ENCODE peak calls at places on chromosomes 6 and 20, in ten cellular contexts. B is PC-9, N is SJSA1, T is mammary epithelial cell, X is PC-3, A is K562, D is HAP-1, Q is ascending aorta, E is upper lobe of right lung, P is pancreas. G is an unnamed sample.
A peak's percentile ranks its signal among the peaks of the same experiment; 100 is the strongest.

GRCh38 chr6:69818223-69818930 is 21.6 kb upstream of the LMBRD1 start:
- DNase-seq in A (no peak), Q (no peak), X (no peak), D (no peak), P (no peak), B (no peak), T (no peak), N (no peak), E (no peak), G (no peak)

GRCh38 chr20:43040427-43040826 is 149.3 kb downstream of the PTPRT start:
- DNase-seq in B (no peak), A (peak; percentile 28), P (no peak), D (no peak), X (peak; percentile 19), E (no peak), N (no peak), T (no peak), Q (no peak), G (no peak)

GRCh38 chr6:39566381-39566934 is 158.8 kb downstream of the KIF6 start:
- DNase-seq in P (no peak), T (no peak), N (no peak), E (no peak), D (no peak), B (no peak), Q (no peak), A (no peak), X (no peak), G (no peak)

GRCh38 chr6:2960935-2961334 is 10.4 kb downstream of the SERPINB6 start:
- DNase-seq in T (no peak), Q (no peak), P (peak; percentile 59), D (no peak), A (no peak), N (peak; percentile 22), B (no peak), E (no peak), X (peak; percentile 38), G (no peak)

GRCh38 chr6:14243617-14244016 is 126.0 kb downstream of the CD83 start:
- DNase-seq in X (no peak), N (no peak), D (no peak), E (no peak), P (no peak), Q (no peak), T (no peak), A (no peak), B (no peak), G (no peak)

GRCh38 chr20:38133680-38134426 is 31.2 kb downstream of the TGM2 start:
- DNase-seq in X (no peak), P (no peak), D (no peak), E (peak; percentile 16), Q (no peak), N (no peak), A (no peak), T (no peak), B (no peak), G (no peak)

GRCh38 chr6:12010635-12011275 is 1.4 kb upstream of the HIVEP1 start:
- DNase-seq in B (peak; percentile 71), X (no peak), T (no peak), E (peak; percentile 86), N (no peak), Q (peak; percentile 83), P (peak; percentile 70), A (peak; percentile 71), D (peak; percentile 62), G (no peak)

GRCh38 chr6:148203281-148203925 is 139.2 kb upstream of the SASH1 start:
- DNase-seq in P (no peak), N (no peak), Q (no peak), X (no peak), D (no peak), A (no peak), B (no peak), T (no peak), E (no peak), G (no peak)

DNA sequence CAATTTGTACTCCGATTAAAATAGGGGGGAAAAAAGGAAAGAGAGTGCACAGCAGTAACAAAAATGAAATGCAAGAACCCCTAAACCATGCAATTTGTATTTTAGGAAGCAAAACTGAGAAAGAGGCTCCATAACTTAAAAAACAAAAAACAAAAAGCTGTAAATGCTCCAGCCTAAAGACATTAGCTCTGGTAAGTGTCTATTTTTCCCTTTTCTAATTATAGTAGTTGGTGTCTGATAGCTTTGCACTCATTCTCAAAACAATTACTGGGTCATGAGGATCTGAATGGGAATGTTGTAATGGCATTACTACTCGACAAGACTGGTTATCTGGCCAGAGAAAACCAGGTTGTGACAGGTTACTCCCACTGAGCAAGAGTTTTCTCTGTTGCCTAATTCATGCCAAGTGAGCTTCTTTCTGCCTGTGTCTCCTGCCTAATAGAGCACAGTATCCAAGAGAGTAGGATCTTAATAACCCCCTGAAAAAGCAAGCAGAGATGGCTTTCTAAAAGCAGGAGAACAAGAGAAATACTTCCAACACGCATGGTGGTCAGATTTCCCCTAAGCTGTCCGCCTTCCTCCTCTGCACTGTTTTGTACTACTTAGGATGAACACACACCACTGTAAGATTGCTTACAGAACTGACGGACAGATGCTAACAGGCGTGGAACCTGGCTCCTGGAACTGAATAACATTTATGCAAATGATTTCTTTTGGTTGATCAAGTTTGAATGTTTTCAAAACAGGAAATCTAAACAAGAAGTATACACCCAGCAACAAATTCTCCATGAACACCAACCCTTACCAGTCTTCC is 86.4 kb downstream of the FKBP5 start:
- DNase-seq in X (peak; percentile 28), A (no peak), E (no peak), B (no peak), P (no peak), T (peak; percentile 84), Q (no peak), N (no peak), D (no peak), G (peak; percentile 47)
- H3K4me3 ChIP-seq in X (peak overlapping the region; percentile 50), A (no peak overlapping the region), E (peak overlapping the region; percentile 11), B (peak overlapping the region; percentile 27), P (no peak overlapping the region), T (no peak overlapping the region), Q (peak overlapping the region; percentile 4), N (no peak overlapping the region), D (no peak overlapping the region), G (no peak overlapping the region)

DNA sequence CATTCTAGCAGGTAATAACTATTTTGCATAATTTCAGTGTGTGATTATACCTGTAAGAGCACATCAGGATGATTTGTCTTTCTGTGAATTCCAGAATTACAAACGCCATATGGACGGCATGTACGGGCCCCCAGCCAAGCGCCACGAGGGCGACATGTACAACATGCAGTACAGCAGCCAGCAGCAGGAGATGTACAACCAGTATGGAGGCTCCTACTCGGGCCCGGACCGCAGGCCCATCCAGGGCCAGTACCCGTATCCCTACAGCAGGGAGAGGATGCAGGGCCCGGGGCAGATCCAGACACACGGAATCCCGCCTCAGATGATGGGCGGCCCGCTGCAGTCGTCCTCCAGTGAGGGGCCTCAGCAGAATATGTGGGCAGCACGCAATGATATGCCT is 122.7 kb downstream of the TMEM242 start:
- DNase-seq in A (no peak), X (no peak), B (no peak), D (no peak), T (no peak), N (no peak), E (peak; percentile 30), P (peak; percentile 24), Q (no peak), G (no peak)
- H3K36me3 ChIP-seq in A (peaks cover 68% of the 10 kb centered on the region), X (peaks cover 4% of the 10 kb centered on the region), B (peaks cover 4% of the 10 kb centered on the region), D (peaks cover 21% of the 10 kb centered on the region), T (peaks cover 6% of the 10 kb centered on the region), N (peaks cover 52% of the 10 kb centered on the region), E (peaks cover 75% of the 10 kb centered on the region), P (peaks cover 12% of the 10 kb centered on the region), Q (peaks cover 55% of the 10 kb centered on the region), G (peaks cover 2% of the 10 kb centered on the region)

GRCh38 chr6:104936766-104937535 is 20.0 kb upstream of the LIN28B start:
- DNase-seq in D (no peak), Q (no peak), X (no peak), E (no peak), B (no peak), P (no peak), N (no peak), T (no peak), A (no peak), G (no peak)

GRCh38 chr6:104943781-104944180 is 13.1 kb upstream of the LIN28B start:
- DNase-seq in E (no peak), T (peak; percentile 9), D (peak; percentile 30), B (no peak), P (no peak), X (peak; percentile 35), N (no peak), Q (no peak), A (peak; percentile 69), G (no peak)

GRCh38 chr6:104940238-104940880 is 16.5 kb upstream of the LIN28B start:
- DNase-seq in Q (no peak), A (no peak), D (no peak), N (no peak), P (no peak), T (no peak), X (no peak), E (no peak), B (no peak), G (no peak)

GRCh38 chr6:104940881-104941693 is 15.8 kb upstream of the LIN28B start:
- DNase-seq in Q (no peak), B (peak; percentile 19), T (peak; percentile 7), A (peak; percentile 78), D (peak; percentile 72), N (peak; percentile 6), E (no peak), X (peak; percentile 16), P (peak; percentile 3), G (no peak)

DNA sequence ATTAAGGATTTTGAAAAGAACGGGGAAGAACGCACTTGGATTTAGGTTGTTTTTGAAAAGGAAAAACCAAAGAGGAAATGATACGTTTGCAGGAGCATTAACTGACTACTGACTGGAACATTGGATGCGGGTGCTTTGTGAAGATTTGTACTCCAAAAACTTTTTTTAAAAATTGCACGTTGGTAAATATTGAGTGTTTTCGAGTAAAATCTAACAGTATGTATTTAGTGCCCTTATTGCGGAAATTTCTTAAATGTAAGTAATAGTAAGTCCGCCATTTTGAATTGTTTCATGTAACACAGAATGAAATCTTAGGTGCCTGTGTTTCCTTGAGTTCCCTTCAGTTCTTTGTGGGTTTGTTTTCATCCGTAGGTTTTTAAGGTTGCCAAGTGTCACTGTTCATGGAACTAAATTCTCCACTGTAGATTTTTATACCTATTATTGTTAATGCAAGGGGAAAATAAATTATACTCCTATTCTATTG is 15.2 kb upstream of the LIN28B start:
- DNase-seq in A (peak; percentile 34), B (no peak), P (no peak), E (no peak), N (peak; percentile 20), Q (no peak), T (no peak), X (no peak), D (peak; percentile 53), G (no peak)
- H3K4me3 ChIP-seq in A (peak overlapping the region; percentile 44), B (peak overlapping the region; percentile 45), P (no peak overlapping the region), E (no peak overlapping the region), N (no peak overlapping the region), Q (no peak overlapping the region), T (no peak overlapping the region), X (peak overlapping the region; percentile 38), D (peak overlapping the region; percentile 48), G (no peak overlapping the region)

DNA sequence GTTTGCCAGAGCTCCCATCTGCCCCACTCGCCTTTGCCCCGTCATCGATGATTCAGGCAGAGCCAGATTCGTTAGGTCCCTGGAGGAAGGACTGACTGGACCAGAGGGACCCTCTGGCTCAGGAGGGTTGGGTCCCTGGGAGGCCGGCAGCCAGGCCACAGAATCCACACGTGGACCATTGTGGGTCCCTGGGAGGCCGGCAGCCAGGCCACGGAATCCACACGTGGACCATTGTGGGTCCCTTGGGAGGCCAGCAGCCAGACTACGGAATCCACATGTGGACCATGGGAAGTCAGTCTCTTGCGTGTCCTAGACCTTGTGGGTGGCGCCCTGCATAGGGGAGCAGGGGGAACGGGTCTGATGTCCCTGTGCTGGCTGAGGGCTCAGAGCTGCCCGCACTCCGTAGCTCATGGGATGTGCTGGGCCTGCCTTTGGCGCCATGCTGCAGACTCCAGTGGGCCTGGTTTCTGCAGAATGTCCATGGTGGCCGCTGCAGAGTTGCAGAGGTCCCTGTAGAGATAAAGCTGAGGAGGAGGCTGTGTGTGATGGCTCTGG is 23.5 kb downstream of the UCKL1 start:
- DNase-seq in P (no peak), N (no peak), Q (no peak), A (no peak), B (no peak), D (no peak), X (no peak), T (no peak), E (no peak), G (no peak)
- H3K36me3 ChIP-seq in P (peaks cover 30% of the 10 kb centered on the region), N (peaks cover 77% of the 10 kb centered on the region), Q (peaks cover 77% of the 10 kb centered on the region), A (peaks cover 88% of the 10 kb centered on the region), B (peaks cover 21% of the 10 kb centered on the region), D (peaks cover 72% of the 10 kb centered on the region), X (peaks cover 43% of the 10 kb centered on the region), T (peaks cover 45% of the 10 kb centered on the region), E (peaks cover 76% of the 10 kb centered on the region), G (peaks cover 8% of the 10 kb centered on the region)

G was measured in kidney epithelial cell.